ENCODE peak calls at places on chromosomes 13 and 19, in four cellular contexts. One of them, this sample, is unnamed.
A peak's percentile ranks its signal among the peaks of the same experiment; 100 is the strongest.

GRCh38 chr19:47729468-47729798 is 15.9 kb upstream of the NOP53 start:
- DNase-seq in K562: peak; percentile 79
- DNase-seq in H1: no peak
- DNase-seq in GM12878: no peak
- DNase-seq in this sample: no peak

GRCh38 chr13:97492257-97492656 is 58.3 kb downstream of the RAP2A start:
- DNase-seq in K562: no peak
- DNase-seq in H1: no peak
- DNase-seq in GM12878: no peak
- DNase-seq in this sample: no peak

GRCh38 chr13:59061621-59062020 is 1102.1 kb downstream of the DIAPH3 start:
- DNase-seq in K562: no peak
- DNase-seq in H1: no peak
- DNase-seq in GM12878: no peak
- DNase-seq in this sample: no peak

GRCh38 chr13:98576963-98577822 is at the start of gene STK24:
- DNase-seq in K562: peak; percentile 87
- DNase-seq in H1: no peak
- DNase-seq in GM12878: no peak
- DNase-seq in this sample: peak; percentile 56

GRCh38 chr13:58587183-58587582 is 955.6 kb downstream of the PCDH17 start:
- DNase-seq in K562: no peak
- DNase-seq in H1: no peak
- DNase-seq in GM12878: peak; percentile 9
- DNase-seq in this sample: peak; percentile 22

GRCh38 chr13:28530729-28531194 is 35.8 kb upstream of the FLT1 start:
- DNase-seq in K562: no peak
- DNase-seq in H1: no peak
- DNase-seq in GM12878: no peak
- DNase-seq in this sample: peak; percentile 33

GRCh38 chr13:59680429-59681024 is 483.2 kb downstream of the DIAPH3 start:
- DNase-seq in K562: peak; percentile 4
- DNase-seq in H1: no peak
- DNase-seq in GM12878: no peak
- DNase-seq in this sample: no peak

GRCh38 chr19:3324405-3324856 is 42.0 kb upstream of the NFIC start:
- DNase-seq in K562: peak; percentile 79
- DNase-seq in H1: no peak
- DNase-seq in GM12878: no peak
- DNase-seq in this sample: peak; percentile 74

GRCh38 chr19:1624458-1624857 is 19.2 kb upstream of the UQCR11 start:
- DNase-seq in K562: peak; percentile 84
- DNase-seq in H1: peak; percentile 49
- DNase-seq in GM12878: no peak
- DNase-seq in this sample: peak; percentile 61

GRCh38 chr19:3644351-3645066 is 17.9 kb upstream of the CACTIN start:
- DNase-seq in K562: no peak
- DNase-seq in H1: no peak
- DNase-seq in GM12878: no peak
- DNase-seq in this sample: no peak

GRCh38 chr13:74217816-74218215 is 83.6 kb upstream of the KLF12 start:
- DNase-seq in K562: no peak
- DNase-seq in H1: no peak
- DNase-seq in GM12878: no peak
- DNase-seq in this sample: no peak

GRCh38 chr13:71661921-71662320 is 205.1 kb downstream of the DACH1 start:
- DNase-seq in K562: no peak
- DNase-seq in H1: no peak
- DNase-seq in GM12878: no peak
- DNase-seq in this sample: no peak

GRCh38 chr13:71659427-71659826 is 207.6 kb downstream of the DACH1 start:
- DNase-seq in K562: no peak
- DNase-seq in H1: no peak
- DNase-seq in GM12878: no peak
- DNase-seq in this sample: no peak

DNA sequence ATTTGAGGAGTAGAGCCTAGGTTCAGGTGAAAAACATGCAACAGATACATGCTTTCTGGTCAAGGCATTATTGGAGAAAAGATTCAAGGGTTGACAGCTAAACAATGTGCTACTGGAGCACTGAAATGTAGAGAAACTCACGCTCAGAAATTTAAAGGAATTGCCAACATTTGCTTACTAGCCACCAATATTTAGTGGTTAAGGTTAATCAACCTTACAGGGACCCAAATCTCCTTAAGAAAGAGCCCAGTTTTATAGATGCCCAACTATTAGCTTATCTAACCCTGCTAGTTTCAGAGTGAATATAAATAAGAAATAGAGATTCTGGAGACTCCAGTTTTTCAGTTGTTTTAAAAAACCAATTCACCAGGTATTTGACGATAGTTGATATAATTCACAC is 203.6 kb downstream of the DACH1 start:
- DNase-seq in K562: no peak
- DNase-seq in H1: no peak
- DNase-seq in GM12878: no peak
- DNase-seq in this sample: no peak
- TF ChIP-seq GABPA in K562: no peak
- TF ChIP-seq GABPA in H1: no peak
- TF ChIP-seq GABPA in GM12878: no peak
- TF ChIP-seq GABPA in this sample: no peak

DNA sequence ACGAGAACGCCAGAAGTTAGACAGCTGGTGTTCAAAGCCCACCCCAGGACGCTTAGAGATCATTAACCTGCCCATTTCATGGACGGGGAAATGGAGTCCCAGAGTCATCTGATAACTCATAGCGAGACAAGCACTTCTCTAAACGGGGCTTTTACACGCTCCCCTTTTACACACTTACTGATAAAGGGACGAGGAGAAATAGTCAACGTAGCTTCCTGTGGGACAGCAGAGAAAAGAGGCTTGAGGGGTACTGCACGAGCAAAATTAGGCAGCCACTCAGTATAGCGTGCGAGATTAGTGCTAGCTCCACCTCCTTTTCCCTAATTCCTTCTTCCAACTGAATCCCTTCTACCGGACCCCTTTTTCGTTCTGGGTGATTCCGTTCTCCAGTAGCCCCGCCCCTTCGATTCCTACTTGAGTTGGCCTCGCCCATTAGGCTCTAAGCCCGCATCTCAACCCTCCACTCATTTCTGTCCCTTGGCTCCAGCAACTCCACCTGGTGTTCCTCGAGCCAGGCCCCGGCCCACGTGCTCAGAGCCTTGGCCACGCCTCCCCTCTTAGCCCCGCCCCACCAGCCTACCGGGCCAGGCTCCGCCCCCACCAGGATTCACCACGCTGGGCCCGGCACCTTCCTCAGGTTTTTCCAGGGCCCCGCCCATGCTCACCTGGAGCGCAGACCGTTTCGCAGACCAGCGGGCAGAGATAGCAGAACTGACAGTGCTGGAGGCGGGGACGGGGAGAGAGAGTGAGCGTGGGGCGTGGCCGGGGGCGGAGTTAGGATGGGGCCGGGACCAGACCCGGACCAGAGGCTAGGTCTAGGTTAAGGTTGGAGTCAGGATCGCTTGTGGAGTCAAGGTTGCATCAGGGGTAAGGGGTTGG is 3.6 kb downstream of the HRC start:
- DNase-seq in K562: peak; percentile 93
- DNase-seq in H1: peak; percentile 95
- DNase-seq in GM12878: no peak
- DNase-seq in this sample: no peak
- TF ChIP-seq GABPA in K562: no peak
- TF ChIP-seq GABPA in H1: no peak
- TF ChIP-seq GABPA in GM12878: no peak
- TF ChIP-seq GABPA in this sample: no peak

GRCh38 chr13:91817250-91817649 is 418.8 kb downstream of the GPC5 start:
- DNase-seq in K562: peak; percentile 7
- DNase-seq in H1: no peak
- DNase-seq in GM12878: no peak
- DNase-seq in this sample: no peak
- TF ChIP-seq GABPA in K562: no peak
- TF ChIP-seq GABPA in H1: no peak
- TF ChIP-seq GABPA in GM12878: no peak
- TF ChIP-seq GABPA in this sample: no peak

GRCh38 chr19:50333235-50333736 is 4.1 kb upstream of the KCNC3 start:
- DNase-seq in K562: peak; percentile 89
- DNase-seq in H1: peak; percentile 86
- DNase-seq in GM12878: peak; percentile 82
- DNase-seq in this sample: peak; percentile 74

GRCh38 chr19:50330365-50331078 is 1.3 kb upstream of the KCNC3 start:
- DNase-seq in K562: peak; percentile 92
- DNase-seq in H1: peak; percentile 70
- DNase-seq in GM12878: no peak
- DNase-seq in this sample: peak; percentile 65

GRCh38 chr19:50332264-50333038 is 3.3 kb upstream of the KCNC3 start:
- DNase-seq in K562: no peak
- DNase-seq in H1: no peak
- DNase-seq in GM12878: no peak
- DNase-seq in this sample: no peak

GRCh38 chr19:50331187-50332013 is 2.2 kb upstream of the KCNC3 start:
- DNase-seq in K562: no peak
- DNase-seq in H1: no peak
- DNase-seq in GM12878: no peak
- DNase-seq in this sample: no peak

DNA sequence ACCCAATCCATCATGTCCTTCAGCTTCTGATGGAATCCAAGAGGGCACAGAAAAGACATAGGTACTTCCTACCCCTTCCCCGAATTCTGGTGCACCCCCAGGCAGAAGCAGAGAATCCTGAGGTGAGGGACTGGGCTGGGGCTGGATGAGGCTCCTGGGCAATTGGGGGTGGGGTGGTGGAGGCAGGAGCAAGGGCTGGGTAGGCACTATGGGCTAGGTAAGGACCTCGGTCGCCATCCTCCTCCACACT is 2.8 kb upstream of the KCNC3 start:
- DNase-seq in K562: no peak
- DNase-seq in H1: no peak
- DNase-seq in GM12878: no peak
- DNase-seq in this sample: no peak
- TF ChIP-seq GABPA in K562: no peak
- TF ChIP-seq GABPA in H1: no peak
- TF ChIP-seq GABPA in GM12878: no peak
- TF ChIP-seq GABPA in this sample: no peak

GRCh38 chr19:7994923-7995682 is 10.3 kb downstream of the ELAVL1 start:
- DNase-seq in K562: no peak
- DNase-seq in H1: no peak
- DNase-seq in GM12878: no peak
- DNase-seq in this sample: no peak

GRCh38 chr19:7998081-7998480 is 7.4 kb downstream of the ELAVL1 start:
- DNase-seq in K562: no peak
- DNase-seq in H1: no peak
- DNase-seq in GM12878: no peak
- DNase-seq in this sample: no peak

GRCh38 chr19:7994114-7994513 is 11.3 kb downstream of the ELAVL1 start:
- DNase-seq in K562: no peak
- DNase-seq in H1: no peak
- DNase-seq in GM12878: no peak
- DNase-seq in this sample: no peak

GRCh38 chr19:7993560-7993959 is 11.9 kb downstream of the ELAVL1 start:
- DNase-seq in K562: no peak
- DNase-seq in H1: no peak
- DNase-seq in GM12878: no peak
- DNase-seq in this sample: no peak

GRCh38 chr19:7995756-7996155 is 9.7 kb downstream of the ELAVL1 start:
- DNase-seq in K562: no peak
- DNase-seq in H1: no peak
- DNase-seq in GM12878: no peak
- DNase-seq in this sample: no peak
- TF ChIP-seq GABPA in K562: no peak
- TF ChIP-seq GABPA in H1: no peak
- TF ChIP-seq GABPA in GM12878: no peak
- TF ChIP-seq GABPA in this sample: no peak

This sample was measured in HL-60.